ENCODE peak calls at places on chromosomes 1 and 21, in six cellular contexts. I is IMR-90, V is K562, D is GM12878, M is SK-N-SH, E is HepG2. F is an unnamed sample.

GRCh38 chr1:36352141-36352909 is 28.9 kb upstream of the EVA1B start:
- DNase-seq in I (peak), V (no peak), D (no peak), M (no peak), E (peak), F (no peak)

GRCh38 chr1:212967767-212968166 is 17.4 kb downstream of the VASH2 start:
- DNase-seq in I (peak), V (peak), D (no peak), M (peak), E (peak), F (peak)

GRCh38 chr1:27549807-27550408 is 54.0 kb downstream of the AHDC1 start:
- DNase-seq in I (no peak), V (no peak), D (no peak), M (no peak), E (no peak), F (no peak)

GRCh38 chr1:161119017-161119378 is 1.1 kb downstream of the NIT1 start:
- DNase-seq in I (no peak), V (no peak), D (no peak), M (peak), E (no peak), F (no peak)

GRCh38 chr1:25123551-25123950 is 108.8 kb downstream of the SYF2 start:
- DNase-seq in I (no peak), V (no peak), D (no peak), M (no peak), E (no peak), F (no peak)

GRCh38 chr1:239353536-239353935 is 32.8 kb upstream of the CHRM3 start:
- DNase-seq in I (no peak), V (no peak), D (no peak), M (no peak), E (no peak), F (no peak)

GRCh38 chr1:172147541-172147940 is 272.9 kb upstream of the C1orf105 start:
- DNase-seq in I (no peak), V (no peak), D (no peak), M (no peak), E (no peak), F (no peak)

GRCh38 chr1:41758904-41759548 is 159.7 kb downstream of the HIVEP3 start:
- DNase-seq in I (peak), V (no peak), D (no peak), M (no peak), E (no peak), F (no peak)

GRCh38 chr1:75579046-75579445 is 31.9 kb downstream of the SLC44A5 start:
- DNase-seq in I (no peak), V (no peak), D (no peak), M (no peak), E (no peak), F (no peak)

GRCh38 chr1:1552263-1552639 is 11.8 kb upstream of the TMEM240 start:
- DNase-seq in I (no peak), V (no peak), D (no peak), M (no peak), E (no peak), F (no peak)

GRCh38 chr1:219085082-219085481 is 88.6 kb upstream of the LYPLAL1 start:
- DNase-seq in I (peak), V (no peak), D (no peak), M (no peak), E (no peak), F (no peak)

GRCh38 chr1:31620631-31621497 is 3.4 kb downstream of the HCRTR1 start:
- DNase-seq in I (no peak), V (no peak), D (no peak), M (no peak), E (no peak), F (no peak)

GRCh38 chr1:40612345-40612831 is 53.1 kb downstream of the RIMS3 start:
- DNase-seq in I (peak), V (peak), D (peak), M (peak), E (peak), F (peak)

GRCh38 chr1:157961805-157962762 is 31.4 kb upstream of the KIRREL1 start:
- DNase-seq in I (peak), V (no peak), D (no peak), M (no peak), E (no peak), F (peak)

GRCh38 chr1:55197106-55197505 is 18.1 kb downstream of the USP24 start:
- DNase-seq in I (no peak), V (peak), D (no peak), M (no peak), E (no peak), F (no peak)

GRCh38 chr1:227823537-227823936 is 8.1 kb downstream of the PRSS38 start:
- DNase-seq in I (no peak), V (no peak), D (no peak), M (no peak), E (no peak), F (no peak)

GRCh38 chr1:38120552-38121230 is 74.1 kb upstream of the POU3F1 start:
- DNase-seq in I (no peak), V (no peak), D (no peak), M (no peak), E (no peak), F (no peak)

GRCh38 chr1:38138498-38139233 is 92.1 kb upstream of the POU3F1 start:
- DNase-seq in I (peak), V (no peak), D (no peak), M (no peak), E (peak), F (peak)

GRCh38 chr1:199684686-199685273 is 342.7 kb upstream of the NR5A2 start:
- DNase-seq in I (peak), V (peak), D (peak), M (peak), E (peak), F (peak)

GRCh38 chr1:221723918-221724263 is 18.0 kb downstream of the DUSP10 start:
- DNase-seq in I (peak), V (no peak), D (no peak), M (no peak), E (no peak), F (no peak)

GRCh38 chr1:47469405-47469759 is 31.5 kb downstream of the FOXD2 start:
- DNase-seq in I (no peak), V (no peak), D (no peak), M (no peak), E (no peak), F (no peak)

GRCh38 chr21:29258626-29259335 is 39.9 kb upstream of the BACH1 start:
- DNase-seq in I (peak), V (no peak), D (no peak), M (no peak), E (peak), F (no peak)

GRCh38 chr1:234256359-234256758 is 116.9 kb upstream of the COA6 start:
- DNase-seq in I (peak), V (no peak), D (no peak), M (no peak), E (no peak), F (no peak)

GRCh38 chr1:228048659-228049333 is 33.7 kb upstream of the ARF1 start:
- DNase-seq in I (no peak), V (no peak), D (no peak), M (no peak), E (no peak), F (no peak)

GRCh38 chr1:170145061-170145460 is 698 bp upstream of the NTMT2 start:
- DNase-seq in I (no peak), V (no peak), D (no peak), M (no peak), E (no peak), F (no peak)

GRCh38 chr1:65339866-65340483 is 30.6 kb downstream of the DNAJC6 start:
- DNase-seq in I (peak), V (peak), D (no peak), M (no peak), E (peak), F (no peak)

GRCh38 chr1:18608534-18608933 is 22.1 kb upstream of the PAX7 start:
- DNase-seq in I (no peak), V (no peak), D (no peak), M (no peak), E (no peak), F (no peak)

GRCh38 chr1:151653397-151653796 is 41.5 kb downstream of the SNX27 start:
- DNase-seq in I (peak), V (no peak), D (no peak), M (no peak), E (no peak), F (no peak)

DNA sequence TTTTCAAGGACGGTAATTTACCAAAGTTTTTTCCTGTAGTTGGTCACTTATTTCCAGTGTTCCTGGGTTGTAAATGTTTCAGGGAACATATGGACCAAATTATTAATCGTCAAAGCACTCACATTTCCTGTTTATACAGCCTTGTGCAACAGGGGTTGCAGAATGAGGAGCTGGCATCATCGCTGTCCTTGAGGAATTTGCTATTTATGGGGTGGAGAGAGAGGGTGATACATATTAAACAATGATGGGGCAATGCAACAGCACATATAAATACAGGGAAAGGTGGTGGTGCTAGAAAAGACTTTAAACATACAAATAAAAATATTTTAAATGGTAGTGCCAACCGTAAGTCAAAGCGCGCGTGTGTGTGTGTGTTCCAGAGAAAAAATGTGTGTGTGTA is 369.8 kb downstream of the NPHP4 start:
- DNase-seq in I (no peak), V (no peak), D (no peak), M (no peak), E (no peak), F (no peak)
- H3K4me2 ChIP-seq in I (no peak), V (no peak), D (no peak), M (no peak), E (no peak), F (no peak)

DNA sequence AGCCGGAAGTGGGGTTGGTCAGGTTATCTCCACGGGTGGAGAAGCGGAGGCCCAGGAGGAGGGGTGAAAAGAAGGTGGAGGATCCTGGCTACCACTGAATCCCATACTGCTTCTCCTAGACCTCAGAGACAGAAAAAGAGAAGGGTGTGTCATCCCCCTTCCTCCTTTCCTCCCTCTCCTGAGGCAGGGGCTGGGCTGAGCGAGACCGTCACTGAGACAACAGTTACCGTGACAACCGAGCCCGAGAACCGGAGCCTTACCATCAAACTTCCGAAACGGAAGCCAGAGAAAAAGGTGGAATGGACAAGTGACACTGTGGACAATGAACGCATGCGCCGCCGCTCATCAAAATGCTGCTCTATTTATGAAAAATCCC is 42.1 kb upstream of the NBPF3 start:
- DNase-seq in I (no peak), V (peak), D (no peak), M (no peak), E (no peak), F (no peak)
- TF ChIP-seq SMC3 in I (no peak), V (no peak), D (no peak), M (no peak), E (no peak), F (no peak)

GRCh38 chr1:22678522-22678896 is 25.5 kb downstream of the C1QB start:
- DNase-seq in I (no peak), V (no peak), D (no peak), M (no peak), E (no peak), F (no peak)

GRCh38 chr1:22674410-22674749 is 21.3 kb downstream of the C1QB start:
- DNase-seq in I (no peak), V (no peak), D (no peak), M (no peak), E (no peak), F (no peak)

GRCh38 chr1:22677861-22678521 is 25.0 kb downstream of the C1QB start:
- DNase-seq in I (no peak), V (no peak), D (no peak), M (no peak), E (no peak), F (no peak)

GRCh38 chr1:22673486-22674409 is 20.7 kb downstream of the C1QB start:
- DNase-seq in I (peak), V (peak), D (no peak), M (peak), E (peak), F (peak)

DNA sequence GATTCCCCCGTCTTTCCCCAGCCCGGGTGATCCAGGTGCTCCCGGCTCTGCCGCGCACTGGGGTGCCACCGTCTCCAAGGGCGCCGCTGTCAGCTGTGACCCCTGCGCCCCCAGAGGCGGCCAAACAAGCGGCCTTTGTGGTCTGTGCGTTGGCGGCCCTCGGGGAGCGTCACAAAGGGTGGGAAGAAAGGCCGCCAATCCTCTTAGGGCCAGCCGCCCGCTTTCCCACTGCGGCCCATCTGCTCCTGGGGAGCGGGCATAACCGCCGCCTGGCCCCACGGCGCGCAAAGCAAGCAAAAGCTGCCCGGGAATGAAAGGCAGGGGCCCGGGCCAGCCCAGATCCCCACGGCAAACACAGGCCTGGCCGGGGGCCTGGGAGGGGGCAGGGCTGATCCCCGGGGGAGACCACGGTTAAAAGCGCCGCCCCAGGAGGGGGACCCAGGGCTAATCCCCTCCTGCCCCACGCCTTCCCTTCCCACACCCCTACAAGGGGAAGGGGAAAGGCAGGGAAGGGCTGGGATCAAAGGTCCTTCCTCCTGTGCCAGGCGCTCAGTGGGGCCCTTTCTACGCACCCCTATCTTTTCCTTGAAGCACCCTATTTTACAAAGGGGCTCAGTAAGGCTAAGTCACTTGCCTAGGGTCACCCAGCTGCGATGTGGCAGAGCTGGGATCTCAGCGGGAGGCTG is 24.0 kb downstream of the C1QB start:
- DNase-seq in I (no peak), V (no peak), D (no peak), M (no peak), E (no peak), F (no peak)
- H3K4me2 ChIP-seq in I (no peak), V (no peak), D (no peak), M (no peak), E (no peak), F (no peak)

DNA sequence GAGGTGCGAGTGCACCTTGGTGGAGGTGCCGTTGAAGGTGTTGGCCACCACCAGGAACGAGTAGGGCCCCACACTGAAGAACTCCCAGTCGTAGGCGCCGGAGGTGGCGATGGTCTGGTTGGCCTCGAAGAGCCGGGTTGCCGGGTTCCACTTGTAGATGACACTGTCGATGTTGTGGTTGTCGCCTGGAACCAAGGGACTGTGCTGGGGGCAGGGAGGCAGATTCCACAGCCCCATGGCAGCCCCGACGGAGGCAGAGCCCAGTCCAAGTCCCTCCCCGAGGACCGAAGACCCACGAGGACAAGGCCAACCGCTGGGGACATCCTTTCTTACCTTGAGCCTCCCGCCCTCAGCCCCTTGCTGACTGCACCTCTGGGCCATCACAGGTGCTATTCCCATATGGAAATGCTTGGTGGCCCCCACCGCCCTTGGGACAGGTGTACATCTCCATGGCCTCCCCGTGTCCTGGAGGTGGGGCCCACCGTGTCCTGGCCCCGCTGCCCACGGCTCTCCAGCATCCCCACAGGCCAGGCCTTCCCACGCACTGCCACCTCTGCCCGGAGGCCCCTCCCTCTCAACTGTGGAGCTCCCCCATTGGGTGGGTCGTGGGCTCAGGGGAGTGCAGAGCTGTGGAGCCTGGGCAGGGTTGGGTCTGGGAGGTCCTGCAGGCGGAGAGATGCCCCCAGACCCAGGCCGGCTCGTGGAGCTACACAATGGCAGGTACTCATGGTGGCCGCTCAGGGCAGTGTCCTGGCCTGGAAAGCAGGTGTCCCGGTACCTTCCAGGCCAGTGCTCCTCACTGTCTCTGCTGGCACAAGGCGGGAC is 17.9 kb downstream of the KRTAP10-1 start:
- DNase-seq in I (no peak), V (no peak), D (no peak), M (peak), E (no peak), F (no peak)
- TF ChIP-seq SMC3 in I (no peak), V (no peak), D (no peak), M (no peak), E (no peak), F (no peak)

GRCh38 chr1:181676269-181676668 is 193.0 kb downstream of the CACNA1E start:
- DNase-seq in I (peak), V (peak), D (peak), M (peak), E (peak), F (peak)

GRCh38 chr1:181675091-181675490 is 191.8 kb downstream of the CACNA1E start:
- DNase-seq in I (no peak), V (no peak), D (no peak), M (no peak), E (no peak), F (no peak)

GRCh38 chr1:181675625-181676024 is 192.3 kb downstream of the CACNA1E start:
- DNase-seq in I (no peak), V (no peak), D (no peak), M (no peak), E (no peak), F (no peak)

GRCh38 chr1:181669209-181669608 is 185.9 kb downstream of the CACNA1E start:
- DNase-seq in I (no peak), V (no peak), D (no peak), M (no peak), E (no peak), F (no peak)

GRCh38 chr1:181674617-181675016 is 191.3 kb downstream of the CACNA1E start:
- DNase-seq in I (no peak), V (no peak), D (no peak), M (no peak), E (no peak), F (no peak)
- H3K4me2 ChIP-seq in I (no peak), V (no peak), D (no peak), M (no peak), E (no peak), F (no peak)

DNA sequence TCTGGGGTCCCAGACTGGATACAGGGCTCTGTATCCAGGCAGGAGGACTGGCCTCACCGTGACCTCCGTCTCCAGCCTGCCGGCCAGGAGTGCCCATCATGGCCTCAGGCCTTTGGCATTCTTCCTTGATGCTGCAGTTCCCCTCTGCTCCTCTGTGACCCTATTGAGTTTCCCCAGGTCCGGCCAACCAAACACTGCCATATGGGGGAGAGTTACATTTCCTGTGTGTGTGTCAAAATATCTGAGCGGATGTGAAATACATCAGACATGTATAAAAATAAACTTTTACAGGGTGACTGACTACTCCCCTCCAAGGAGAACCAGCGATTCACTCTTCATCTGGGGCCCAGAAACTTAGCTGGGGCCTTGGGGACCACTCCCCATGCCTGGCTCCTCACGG is 10.2 kb upstream of the UBL4B start:
- DNase-seq in I (peak), V (no peak), D (peak), M (peak), E (no peak), F (no peak)
- TF ChIP-seq SMC3 in I (no peak), V (no peak), D (no peak), M (no peak), E (no peak), F (no peak)

F was measured in A549.